ENCODE peak calls at places on chromosomes 13 and 19, in seven cellular contexts. D is stimulated activated CD8-positive, alpha-beta memory T cell treated with anti-CD3 and anti-CD28 coated beads, Interleukin-4, amount 100 ng/mL, for 1 hour; B is stimulated activated CD4-positive, alpha-beta T cell treated with anti-CD3 and anti-CD28 coated beads, Interleukin-12 subunit alpha, Interleukin-12 subunit beta, amount 100 ng/mL, for 48 hours; A is AG10803; Z is NCI-H1048; Q is NAMALWA; X is HEK293T. Y is an unnamed sample.

GRCh38 chr13:112103971-112104872 is 37.3 kb downstream of the SOX1 start:
- DNase-seq in D (no peak), B (no peak), A (no peak), Z (no peak), Q (no peak), X (no peak), Y (no peak)

GRCh38 chr13:97432232-97432916 is 1.6 kb upstream of the RAP2A start:
- DNase-seq in D (no peak), B (no peak), A (no peak), Z (no peak), Q (peak), X (no peak), Y (peak)

GRCh38 chr13:111584101-111584500 is 263.7 kb downstream of the TEX29 start:
- DNase-seq in D (no peak), B (no peak), A (no peak), Z (no peak), Q (no peak), X (no peak), Y (no peak)

GRCh38 chr13:33355470-33355869 is 69.9 kb upstream of the STARD13 start:
- DNase-seq in D (no peak), B (no peak), A (peak), Z (no peak), Q (no peak), X (no peak), Y (peak)

GRCh38 chr19:36915992-36916830 is at the start of the genes ZNF568 and ZNF829:
- DNase-seq in D (peak), B (peak), A (peak), Z (no peak), Q (peak), X (peak), Y (peak)

GRCh38 chr13:76647550-76647949 is 238.7 kb downstream of the KCTD12 start:
- DNase-seq in D (no peak), B (no peak), A (peak), Z (no peak), Q (no peak), X (no peak), Y (no peak)

GRCh38 chr19:51702754-51703654 is 9.9 kb downstream of the SPACA6 start:
- DNase-seq in D (no peak), B (no peak), A (no peak), Z (no peak), Q (no peak), X (no peak), Y (no peak)

GRCh38 chr19:40807147-40808020 is 8.4 kb downstream of the EGLN2 start:
- DNase-seq in D (no peak), B (no peak), A (no peak), Z (no peak), Q (no peak), X (peak), Y (no peak)

GRCh38 chr13:50914848-50915247 is 5.3 kb downstream of the RNASEH2B start:
- DNase-seq in D (no peak), B (no peak), A (peak), Z (no peak), Q (peak), X (no peak), Y (peak)

GRCh38 chr13:50248537-50249521 is 233.6 kb downstream of the KCNRG start:
- DNase-seq in D (no peak), B (no peak), A (no peak), Z (no peak), Q (no peak), X (no peak), Y (no peak)

GRCh38 chr13:28659611-28659970 is 661 bp downstream of the POMP start:
- DNase-seq in D (no peak), B (no peak), A (peak), Z (no peak), Q (no peak), X (no peak), Y (peak)

GRCh38 chr19:38023245-38023644 is 116.2 kb downstream of the SIPA1L3 start:
- DNase-seq in D (no peak), B (no peak), A (peak), Z (no peak), Q (no peak), X (no peak), Y (no peak)

GRCh38 chr19:355134-355533 is 10.5 kb upstream of the MIER2 start:
- DNase-seq in D (no peak), B (no peak), A (no peak), Z (no peak), Q (no peak), X (no peak), Y (no peak)

GRCh38 chr13:24043590-24044350 is 116.8 kb upstream of the SPATA13 start:
- DNase-seq in D (no peak), B (no peak), A (peak), Z (no peak), Q (no peak), X (no peak), Y (no peak)

GRCh38 chr13:92362717-92363116 is 863.9 kb upstream of the GPC6 start:
- DNase-seq in D (no peak), B (no peak), A (no peak), Z (no peak), Q (no peak), X (no peak), Y (no peak)

GRCh38 chr19:51131780-51132680 is 7.3 kb downstream of the SIGLEC9 start:
- DNase-seq in D (no peak), B (no peak), A (peak), Z (no peak), Q (no peak), X (no peak), Y (peak)

GRCh38 chr13:42225051-42225450 is 46.9 kb upstream of the AKAP11 start:
- DNase-seq in D (no peak), B (no peak), A (no peak), Z (no peak), Q (no peak), X (no peak), Y (no peak)

GRCh38 chr19:44876930-44877530 is 14.0 kb upstream of the TOMM40 start:
- DNase-seq in D (no peak), B (no peak), A (no peak), Z (no peak), Q (no peak), X (no peak), Y (no peak)

GRCh38 chr13:46751811-46752635 is 44.9 kb downstream of the ESD start:
- DNase-seq in D (peak), B (peak), A (peak), Z (no peak), Q (peak), X (no peak), Y (peak)

GRCh38 chr19:40190891-40191835 is at the start of gene MAP3K10:
- DNase-seq in D (peak), B (peak), A (peak), Z (no peak), Q (peak), X (peak), Y (peak)

GRCh38 chr13:59445812-59446211 is 717.9 kb downstream of the DIAPH3 start:
- DNase-seq in D (no peak), B (no peak), A (no peak), Z (no peak), Q (no peak), X (no peak), Y (no peak)

GRCh38 chr13:26895808-26896466 is 135.4 kb upstream of the GPR12 start:
- DNase-seq in D (no peak), B (no peak), A (no peak), Z (no peak), Q (no peak), X (no peak), Y (no peak)

GRCh38 chr19:5923356-5923755 is 9.3 kb downstream of the CAPS start:
- DNase-seq in D (no peak), B (no peak), A (no peak), Z (no peak), Q (no peak), X (no peak), Y (no peak)

GRCh38 chr13:55728229-55728628 is 1412.5 kb upstream of the PRR20A start:
- DNase-seq in D (no peak), B (no peak), A (no peak), Z (no peak), Q (no peak), X (peak), Y (no peak)

GRCh38 chr19:35080613-35081170 is 34.9 kb upstream of the FXYD3 start:
- DNase-seq in D (no peak), B (no peak), A (no peak), Z (no peak), Q (no peak), X (no peak), Y (no peak)

GRCh38 chr19:11693505-11694499 is 44.9 kb downstream of the ZNF823 start:
- DNase-seq in D (no peak), B (no peak), A (peak), Z (peak), Q (peak), X (peak), Y (peak)

GRCh38 chr19:45781282-45782161 is 768 bp downstream of the DMPK start:
- DNase-seq in D (no peak), B (no peak), A (no peak), Z (no peak), Q (peak), X (no peak), Y (no peak)

GRCh38 chr13:98565726-98566577 is 11.0 kb downstream of the STK24 start:
- DNase-seq in D (no peak), B (no peak), A (no peak), Z (no peak), Q (no peak), X (no peak), Y (no peak)

GRCh38 chr19:42441047-42441440 is 1.7 kb downstream of the CXCL17 start:
- DNase-seq in D (no peak), B (no peak), A (no peak), Z (no peak), Q (no peak), X (no peak), Y (peak)

GRCh38 chr13:112466132-112467025 is 90.2 kb downstream of the SPACA7 start:
- DNase-seq in D (no peak), B (no peak), A (no peak), Z (no peak), Q (no peak), X (no peak), Y (no peak)

GRCh38 chr19:6644796-6645195 is 25.2 kb downstream of the TNFSF14 start:
- DNase-seq in D (no peak), B (no peak), A (no peak), Z (no peak), Q (no peak), X (no peak), Y (no peak)

GRCh38 chr13:53200498-53201453 is 172.2 kb downstream of the OLFM4 start:
- DNase-seq in D (no peak), B (no peak), A (peak), Z (no peak), Q (no peak), X (no peak), Y (no peak)

GRCh38 chr19:30376272-30376671 is 4.1 kb downstream of the ZNF536 start:
- DNase-seq in D (no peak), B (no peak), A (no peak), Z (no peak), Q (no peak), X (no peak), Y (no peak)

GRCh38 chr19:30711296-30711695 is 339.1 kb downstream of the ZNF536 start:
- DNase-seq in D (no peak), B (no peak), A (no peak), Z (no peak), Q (no peak), X (peak), Y (no peak)

GRCh38 chr19:39492225-39492624 is 6.5 kb upstream of the DLL3 start:
- DNase-seq in D (no peak), B (no peak), A (no peak), Z (no peak), Q (no peak), X (no peak), Y (no peak)

GRCh38 chr13:20424959-20425358 is 100.7 kb downstream of the CRYL1 start:
- DNase-seq in D (no peak), B (no peak), A (no peak), Z (no peak), Q (no peak), X (no peak), Y (no peak)